ENCODE peak calls at places on chromosomes 5 and 9, in four cellular contexts. One of them, this sample, is unnamed.

GRCh38 chr5:132746592-132747063 is 598 bp upstream of the CCNI2 start:
- DNase-seq in HL-60: no peak
- DNase-seq in mammary epithelial cell: no peak
- DNase-seq in WERI-Rb-1: no peak
- DNase-seq in this sample: peak; percentile 70

GRCh38 chr9:16680965-16681658 is 189.4 kb downstream of the BNC2 start:
- DNase-seq in mammary epithelial cell: no peak
- DNase-seq in HL-60: no peak
- DNase-seq in WERI-Rb-1: no peak
- DNase-seq in this sample: no peak

GRCh38 chr5:43042176-43042625 is 2.1 kb upstream of the ANXA2R start:
- DNase-seq in WERI-Rb-1: peak; percentile 45
- DNase-seq in mammary epithelial cell: peak; percentile 78
- DNase-seq in HL-60: peak; percentile 97
- DNase-seq in this sample: peak; percentile 87

GRCh38 chr9:136140966-136141365 is 22.3 kb upstream of the TMEM250 start:
- DNase-seq in HL-60: no peak
- DNase-seq in mammary epithelial cell: no peak
- DNase-seq in WERI-Rb-1: no peak
- DNase-seq in this sample: no peak

GRCh38 chr9:114370985-114371335 is 16.8 kb downstream of the AKNA start:
- DNase-seq in HL-60: no peak
- DNase-seq in WERI-Rb-1: peak; percentile 43
- DNase-seq in mammary epithelial cell: no peak
- DNase-seq in this sample: no peak

GRCh38 chr5:107147584-107147983 is 523.2 kb downstream of the EFNA5 start:
- DNase-seq in mammary epithelial cell: no peak
- DNase-seq in HL-60: no peak
- DNase-seq in WERI-Rb-1: no peak
- DNase-seq in this sample: peak; percentile 30

GRCh38 chr9:116275418-116276295 is 122.1 kb downstream of the PAPPA start:
- DNase-seq in WERI-Rb-1: no peak
- DNase-seq in mammary epithelial cell: no peak
- DNase-seq in HL-60: no peak
- DNase-seq in this sample: no peak

GRCh38 chr5:55062039-55062779 is 38.2 kb downstream of the GZMK start:
- DNase-seq in HL-60: no peak
- DNase-seq in mammary epithelial cell: no peak
- DNase-seq in WERI-Rb-1: no peak
- DNase-seq in this sample: no peak

GRCh38 chr5:72205431-72206009 is 98.2 kb downstream of the MAP1B start:
- DNase-seq in WERI-Rb-1: no peak
- DNase-seq in mammary epithelial cell: no peak
- DNase-seq in HL-60: no peak
- DNase-seq in this sample: no peak

GRCh38 chr9:137000177-137000930 is 4.0 kb upstream of the CLIC3 start:
- DNase-seq in WERI-Rb-1: no peak
- DNase-seq in mammary epithelial cell: peak; percentile 52
- DNase-seq in HL-60: peak; percentile 83
- DNase-seq in this sample: no peak

DNA sequence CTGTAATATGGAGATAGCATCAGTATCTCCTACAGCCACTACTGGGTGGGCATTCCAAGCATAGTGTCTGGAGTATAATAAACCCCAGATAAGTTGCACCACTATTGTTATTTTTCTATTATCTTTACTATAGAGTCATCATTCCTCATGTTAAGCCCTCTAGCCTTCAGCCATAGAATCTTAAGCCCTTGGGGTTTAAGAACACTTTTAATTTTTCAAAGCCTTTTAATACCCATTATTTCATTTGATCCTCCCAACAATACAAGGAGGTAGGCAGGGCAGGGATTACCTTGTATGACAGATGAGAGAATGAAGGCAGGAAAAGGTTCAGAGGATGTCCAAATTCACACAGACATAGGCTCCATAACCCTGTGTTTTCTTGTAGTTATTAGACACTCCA is 112.5 kb downstream of the EBF1 start:
- DNase-seq in HL-60: no peak
- DNase-seq in WERI-Rb-1: no peak
- DNase-seq in mammary epithelial cell: no peak
- DNase-seq in this sample: no peak
- TF ChIP-seq CTCF in HL-60: no peak
- TF ChIP-seq CTCF in WERI-Rb-1: no peak
- TF ChIP-seq CTCF in mammary epithelial cell: no peak
- TF ChIP-seq CTCF in this sample: no peak

GRCh38 chr5:92998456-92998855 is 582.6 kb downstream of the NR2F1-AS1 start:
- DNase-seq in mammary epithelial cell: no peak
- DNase-seq in WERI-Rb-1: no peak
- DNase-seq in HL-60: no peak
- DNase-seq in this sample: no peak
- H3K4me3 ChIP-seq in mammary epithelial cell: no peak overlapping the region
- H3K4me3 ChIP-seq in WERI-Rb-1: no peak overlapping the region
- H3K4me3 ChIP-seq in HL-60: no peak overlapping the region
- H3K4me3 ChIP-seq in this sample: no peak overlapping the region

DNA sequence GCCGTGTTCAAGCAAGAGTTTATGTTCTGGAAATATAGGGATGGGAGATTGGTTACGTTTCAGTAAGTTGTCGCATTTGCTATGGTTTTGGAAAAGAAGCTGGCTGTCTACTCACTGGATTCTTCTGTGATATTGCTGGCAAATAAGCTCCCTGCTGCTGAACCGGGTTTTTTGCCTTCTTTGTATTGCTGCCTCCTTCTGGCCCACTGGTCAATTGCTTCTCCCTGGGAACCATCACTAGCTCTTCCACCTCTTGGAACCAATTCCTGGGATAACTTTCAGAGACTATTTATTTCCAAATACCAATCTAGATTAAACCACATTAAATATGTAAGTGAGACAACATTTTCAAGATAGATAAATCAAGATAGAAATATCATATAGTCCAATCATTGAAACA is 43.0 kb downstream of the NUDT12 start:
- DNase-seq in WERI-Rb-1: no peak
- DNase-seq in mammary epithelial cell: no peak
- DNase-seq in HL-60: no peak
- DNase-seq in this sample: peak; percentile 55
- TF ChIP-seq CTCF in WERI-Rb-1: peak; percentile 25
- TF ChIP-seq CTCF in mammary epithelial cell: peak; percentile 43
- TF ChIP-seq CTCF in HL-60: no peak
- TF ChIP-seq CTCF in this sample: peak; percentile 55

GRCh38 chr5:151214614-151215545 is 9.0 kb downstream of the CCDC69 start:
- DNase-seq in HL-60: peak; percentile 92
- DNase-seq in mammary epithelial cell: no peak
- DNase-seq in WERI-Rb-1: no peak
- DNase-seq in this sample: no peak
- H3K4me3 ChIP-seq in HL-60: no peak overlapping the region
- H3K4me3 ChIP-seq in mammary epithelial cell: no peak overlapping the region
- H3K4me3 ChIP-seq in WERI-Rb-1: no peak overlapping the region
- H3K4me3 ChIP-seq in this sample: no peak overlapping the region

GRCh38 chr9:85631809-85632208 is 109.9 kb downstream of the AGTPBP1 start:
- DNase-seq in WERI-Rb-1: no peak
- DNase-seq in mammary epithelial cell: no peak
- DNase-seq in HL-60: no peak
- DNase-seq in this sample: no peak

GRCh38 chr9:85630676-85631075 is 111.1 kb downstream of the AGTPBP1 start:
- DNase-seq in mammary epithelial cell: no peak
- DNase-seq in HL-60: no peak
- DNase-seq in WERI-Rb-1: no peak
- DNase-seq in this sample: no peak
- TF ChIP-seq CTCF in mammary epithelial cell: no peak
- TF ChIP-seq CTCF in HL-60: no peak
- TF ChIP-seq CTCF in WERI-Rb-1: no peak
- TF ChIP-seq CTCF in this sample: no peak

GRCh38 chr9:34374339-34374738 is 2.4 kb downstream of the MYORG start:
- DNase-seq in HL-60: no peak
- DNase-seq in WERI-Rb-1: no peak
- DNase-seq in mammary epithelial cell: no peak
- DNase-seq in this sample: no peak
- H3K4me3 ChIP-seq in HL-60: no peak overlapping the region
- H3K4me3 ChIP-seq in WERI-Rb-1: no peak overlapping the region
- H3K4me3 ChIP-seq in mammary epithelial cell: no peak overlapping the region
- H3K4me3 ChIP-seq in this sample: no peak overlapping the region

GRCh38 chr5:61617039-61617438 is 285.0 kb downstream of the ZSWIM6 start:
- DNase-seq in HL-60: no peak
- DNase-seq in WERI-Rb-1: no peak
- DNase-seq in mammary epithelial cell: no peak
- DNase-seq in this sample: no peak

GRCh38 chr5:61618577-61618976 is 286.5 kb downstream of the ZSWIM6 start:
- DNase-seq in HL-60: no peak
- DNase-seq in WERI-Rb-1: no peak
- DNase-seq in mammary epithelial cell: no peak
- DNase-seq in this sample: no peak

GRCh38 chr5:61619777-61620518 is 287.9 kb downstream of the ZSWIM6 start:
- DNase-seq in mammary epithelial cell: no peak
- DNase-seq in HL-60: no peak
- DNase-seq in WERI-Rb-1: no peak
- DNase-seq in this sample: no peak

GRCh38 chr5:61619289-61619688 is 287.2 kb downstream of the ZSWIM6 start:
- DNase-seq in HL-60: no peak
- DNase-seq in WERI-Rb-1: no peak
- DNase-seq in mammary epithelial cell: no peak
- DNase-seq in this sample: no peak

DNA sequence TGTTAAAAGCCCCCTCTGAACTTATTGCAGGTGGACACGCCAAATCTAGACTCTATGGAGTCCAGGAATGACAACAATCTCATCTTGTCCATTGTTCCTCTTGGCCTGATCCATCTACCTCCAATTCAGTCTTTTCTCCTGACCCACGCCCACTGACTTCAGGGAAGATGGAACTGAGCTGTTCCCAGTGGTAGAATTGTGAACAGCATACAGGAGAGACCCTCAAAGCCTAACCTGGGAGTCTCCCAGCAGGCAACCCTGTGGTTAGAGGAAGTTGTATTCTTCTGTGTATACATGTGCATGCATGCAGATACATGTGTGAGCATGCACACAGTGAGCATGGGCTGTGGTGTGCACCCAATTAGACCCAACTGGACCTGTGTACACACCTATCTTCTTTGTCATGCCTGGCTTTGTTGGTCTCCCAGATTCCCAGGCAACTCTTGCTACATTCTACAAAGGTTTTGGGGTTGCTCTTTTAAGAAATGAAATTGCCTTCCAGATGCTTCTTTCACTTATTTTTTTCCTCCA is 286.0 kb downstream of the ZSWIM6 start:
- DNase-seq in mammary epithelial cell: peak; percentile 40
- DNase-seq in HL-60: no peak
- DNase-seq in WERI-Rb-1: no peak
- DNase-seq in this sample: no peak
- TF ChIP-seq CTCF in mammary epithelial cell: no peak
- TF ChIP-seq CTCF in HL-60: no peak
- TF ChIP-seq CTCF in WERI-Rb-1: no peak
- TF ChIP-seq CTCF in this sample: no peak

DNA sequence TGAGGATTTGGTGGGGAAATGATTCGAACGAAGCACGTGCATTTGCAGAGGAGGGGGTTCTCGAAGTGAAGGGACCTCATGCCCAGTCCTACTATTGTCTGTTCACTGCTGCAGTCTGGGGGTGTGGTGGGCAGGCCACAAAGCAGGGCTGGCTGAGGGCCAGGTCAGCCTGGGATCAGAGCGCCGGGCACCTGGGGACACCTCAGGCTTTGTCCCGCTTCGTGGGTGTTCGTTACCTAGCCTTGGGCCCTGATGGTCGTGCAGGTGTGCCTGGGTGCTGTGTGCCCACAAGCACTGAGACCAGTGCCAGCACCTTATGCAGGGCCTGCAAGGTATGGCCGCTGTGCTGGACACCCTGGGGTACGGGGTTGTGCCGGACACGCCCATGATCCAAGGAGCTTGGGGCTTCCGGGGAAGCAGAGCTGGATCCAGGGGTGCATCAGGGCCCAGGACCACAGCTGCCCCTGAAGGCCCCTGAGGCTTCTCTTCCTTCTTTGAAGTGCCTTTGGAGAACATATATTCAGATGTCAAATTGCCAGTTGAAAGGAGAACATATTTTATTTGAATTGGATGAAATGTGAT is 80.6 kb downstream of the COL5A1 start:
- DNase-seq in WERI-Rb-1: no peak
- DNase-seq in mammary epithelial cell: no peak
- DNase-seq in HL-60: no peak
- DNase-seq in this sample: no peak
- H3K4me3 ChIP-seq in WERI-Rb-1: no peak overlapping the region
- H3K4me3 ChIP-seq in mammary epithelial cell: no peak overlapping the region
- H3K4me3 ChIP-seq in HL-60: no peak overlapping the region
- H3K4me3 ChIP-seq in this sample: no peak overlapping the region

This sample was measured in neural progenitor cell.